ENCODE peak calls at places on chromosomes 16 and 17, in five cellular contexts. One of them, this sample, is unnamed.
A peak's percentile ranks its signal among the peaks of the same experiment; 100 is the strongest.

GRCh38 chr16:79862601-79863000 is 262.1 kb upstream of the MAF start:
- DNase-seq in adrenal gland: no peak
- DNase-seq in A549: no peak
- DNase-seq in AG10803: no peak
- DNase-seq in fibroblast of pulmonary artery: no peak
- DNase-seq in this sample: no peak

GRCh38 chr16:89141884-89142267 is 29.7 kb upstream of the CDH15 start:
- DNase-seq in adrenal gland: no peak
- DNase-seq in A549: no peak
- DNase-seq in AG10803: no peak
- DNase-seq in fibroblast of pulmonary artery: no peak
- DNase-seq in this sample: no peak

GRCh38 chr16:57578521-57579360 is 36.3 kb downstream of the ADGRG5 start:
- DNase-seq in adrenal gland: no peak
- DNase-seq in A549: no peak
- DNase-seq in AG10803: no peak
- DNase-seq in fibroblast of pulmonary artery: no peak
- DNase-seq in this sample: no peak

GRCh38 chr16:68700120-68700519 is 37.0 kb upstream of the CDH1 start:
- DNase-seq in adrenal gland: no peak
- DNase-seq in A549: no peak
- DNase-seq in AG10803: peak; percentile 25
- DNase-seq in fibroblast of pulmonary artery: peak; percentile 25
- DNase-seq in this sample: no peak

GRCh38 chr17:75591722-75592302 is 4.2 kb downstream of the MYO15B start:
- DNase-seq in adrenal gland: no peak
- DNase-seq in A549: no peak
- DNase-seq in AG10803: no peak
- DNase-seq in fibroblast of pulmonary artery: no peak
- DNase-seq in this sample: no peak

GRCh38 chr16:11356573-11357331 is 11.5 kb downstream of the RMI2 start:
- DNase-seq in adrenal gland: peak; percentile 56
- DNase-seq in A549: peak; percentile 58
- DNase-seq in AG10803: peak; percentile 57
- DNase-seq in fibroblast of pulmonary artery: peak; percentile 65
- DNase-seq in this sample: no peak

GRCh38 chr16:10121496-10121895 is 60.7 kb downstream of the GRIN2A start:
- DNase-seq in adrenal gland: no peak
- DNase-seq in A549: no peak
- DNase-seq in AG10803: peak; percentile 72
- DNase-seq in fibroblast of pulmonary artery: peak; percentile 3
- DNase-seq in this sample: peak; percentile 58

GRCh38 chr16:12271006-12271405 is 294.5 kb downstream of the SNX29 start:
- DNase-seq in adrenal gland: no peak
- DNase-seq in A549: peak; percentile 39
- DNase-seq in AG10803: peak; percentile 23
- DNase-seq in fibroblast of pulmonary artery: no peak
- DNase-seq in this sample: no peak

GRCh38 chr17:17071531-17072360 is 29.5 kb downstream of the MPRIP start:
- DNase-seq in adrenal gland: no peak
- DNase-seq in A549: peak; percentile 42
- DNase-seq in AG10803: no peak
- DNase-seq in fibroblast of pulmonary artery: no peak
- DNase-seq in this sample: no peak

GRCh38 chr17:36183001-36183810 is 6.8 kb upstream of the TBC1D3B start:
- DNase-seq in adrenal gland: peak; percentile 42
- DNase-seq in A549: peak; percentile 55
- DNase-seq in AG10803: peak; percentile 45
- DNase-seq in fibroblast of pulmonary artery: peak; percentile 52
- DNase-seq in this sample: no peak

GRCh38 chr16:63617047-63617989 is 1504.5 kb downstream of the CDH11 start:
- DNase-seq in adrenal gland: no peak
- DNase-seq in A549: peak; percentile 41
- DNase-seq in AG10803: no peak
- DNase-seq in fibroblast of pulmonary artery: peak; percentile 33
- DNase-seq in this sample: no peak

GRCh38 chr16:21626659-21627277 is 25.6 kb downstream of the IGSF6 start:
- DNase-seq in adrenal gland: peak; percentile 43
- DNase-seq in A549: peak; percentile 46
- DNase-seq in AG10803: peak; percentile 94
- DNase-seq in fibroblast of pulmonary artery: peak; percentile 79
- DNase-seq in this sample: peak; percentile 95

GRCh38 chr17:51372345-51373004 is 112.1 kb downstream of the UTP18 start:
- DNase-seq in adrenal gland: peak; percentile 22
- DNase-seq in A549: peak; percentile 77
- DNase-seq in AG10803: peak; percentile 52
- DNase-seq in fibroblast of pulmonary artery: peak; percentile 55
- DNase-seq in this sample: no peak

GRCh38 chr16:88309905-88310259 is 72.9 kb upstream of the ZNF469 start:
- DNase-seq in adrenal gland: no peak
- DNase-seq in A549: no peak
- DNase-seq in AG10803: no peak
- DNase-seq in fibroblast of pulmonary artery: no peak
- DNase-seq in this sample: no peak

GRCh38 chr17:4256952-4257351 is 6.8 kb downstream of the ANKFY1 start:
- DNase-seq in adrenal gland: no peak
- DNase-seq in A549: no peak
- DNase-seq in AG10803: no peak
- DNase-seq in fibroblast of pulmonary artery: no peak
- DNase-seq in this sample: no peak

GRCh38 chr17:13420294-13421277 is 181.1 kb downstream of the HS3ST3A1 start:
- DNase-seq in adrenal gland: no peak
- DNase-seq in A549: peak; percentile 51
- DNase-seq in AG10803: peak; percentile 85
- DNase-seq in fibroblast of pulmonary artery: peak; percentile 90
- DNase-seq in this sample: peak; percentile 24

GRCh38 chr17:40094874-40095273 is 5.5 kb downstream of the NR1D1 start:
- DNase-seq in adrenal gland: peak; percentile 39
- DNase-seq in A549: no peak
- DNase-seq in AG10803: no peak
- DNase-seq in fibroblast of pulmonary artery: no peak
- DNase-seq in this sample: no peak
- H3K4me3 ChIP-seq in adrenal gland: no peak overlapping the region
- H3K4me3 ChIP-seq in A549: no peak overlapping the region
- H3K4me3 ChIP-seq in AG10803: no peak overlapping the region
- H3K4me3 ChIP-seq in fibroblast of pulmonary artery: no peak overlapping the region
- H3K4me3 ChIP-seq in this sample: no peak overlapping the region

GRCh38 chr17:73952498-73953205 is 250.8 kb upstream of the RPL38 start:
- DNase-seq in adrenal gland: peak; percentile 32
- DNase-seq in A549: peak; percentile 46
- DNase-seq in AG10803: no peak
- DNase-seq in fibroblast of pulmonary artery: no peak
- DNase-seq in this sample: no peak
- H3K4me3 ChIP-seq in adrenal gland: peak overlapping the region; percentile 37
- H3K4me3 ChIP-seq in A549: peak overlapping the region; percentile 46
- H3K4me3 ChIP-seq in AG10803: no peak overlapping the region
- H3K4me3 ChIP-seq in fibroblast of pulmonary artery: no peak overlapping the region
- H3K4me3 ChIP-seq in this sample: no peak overlapping the region

GRCh38 chr17:66834426-66834918 is 445 bp upstream of the CACNG5 start:
- DNase-seq in adrenal gland: no peak
- DNase-seq in A549: no peak
- DNase-seq in AG10803: no peak
- DNase-seq in fibroblast of pulmonary artery: no peak
- DNase-seq in this sample: no peak
- H3K4me3 ChIP-seq in adrenal gland: no peak overlapping the region
- H3K4me3 ChIP-seq in A549: peak overlapping the region; percentile 39
- H3K4me3 ChIP-seq in AG10803: no peak overlapping the region
- H3K4me3 ChIP-seq in fibroblast of pulmonary artery: no peak overlapping the region
- H3K4me3 ChIP-seq in this sample: no peak overlapping the region

DNA sequence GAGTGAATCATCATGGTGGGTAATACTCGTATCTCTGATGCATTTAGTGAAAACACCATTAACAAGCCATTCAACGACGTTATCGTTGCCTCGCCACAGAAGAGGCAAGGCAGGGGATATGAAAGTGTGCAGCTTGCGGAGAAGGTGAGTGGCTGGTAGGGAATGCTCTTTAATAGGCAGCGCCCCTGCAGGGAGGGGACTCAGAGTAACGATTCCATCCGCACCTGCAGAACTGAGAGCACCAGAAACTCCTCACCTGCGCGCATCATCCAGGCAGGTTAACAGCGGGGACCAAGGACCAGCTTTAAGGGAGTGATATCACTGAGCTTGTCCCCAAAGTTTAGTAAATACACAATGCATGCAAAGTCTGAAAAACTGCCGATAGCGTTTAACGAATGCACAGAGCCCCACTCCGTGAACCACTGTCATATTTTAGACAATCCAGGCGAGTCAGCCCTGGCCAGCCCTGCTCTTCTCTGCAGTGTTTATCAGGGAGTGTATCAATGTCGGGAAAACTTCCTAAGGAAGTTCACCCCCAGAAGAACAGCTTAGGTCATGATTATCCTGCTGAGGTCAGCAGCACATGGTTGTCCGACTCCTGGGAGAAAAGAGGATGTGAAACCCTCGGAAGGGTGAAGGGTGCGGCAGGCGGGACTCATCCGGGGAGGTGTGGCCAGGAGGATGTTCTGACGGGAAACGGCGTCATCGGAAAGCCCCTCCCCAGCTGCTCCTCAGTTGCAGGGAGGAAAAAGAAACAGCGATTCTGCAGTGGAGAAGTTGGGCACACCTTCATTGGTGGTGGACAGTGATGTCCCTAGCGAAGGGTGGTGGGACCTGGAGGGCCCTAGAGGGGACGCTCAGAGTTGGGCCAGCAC is 68.5 kb upstream of the DNAH17 start:
- DNase-seq in adrenal gland: peak; percentile 71
- DNase-seq in A549: peak; percentile 88
- DNase-seq in AG10803: no peak
- DNase-seq in fibroblast of pulmonary artery: peak; percentile 59
- DNase-seq in this sample: no peak
- H3K4me3 ChIP-seq in adrenal gland: no peak overlapping the region
- H3K4me3 ChIP-seq in A549: no peak overlapping the region
- H3K4me3 ChIP-seq in AG10803: no peak overlapping the region
- H3K4me3 ChIP-seq in fibroblast of pulmonary artery: no peak overlapping the region
- H3K4me3 ChIP-seq in this sample: no peak overlapping the region

GRCh38 chr16:53780051-53780450 is 76.1 kb downstream of the FTO start:
- DNase-seq in adrenal gland: no peak
- DNase-seq in A549: no peak
- DNase-seq in AG10803: no peak
- DNase-seq in fibroblast of pulmonary artery: no peak
- DNase-seq in this sample: no peak
- H3K4me3 ChIP-seq in adrenal gland: no peak overlapping the region
- H3K4me3 ChIP-seq in A549: no peak overlapping the region
- H3K4me3 ChIP-seq in AG10803: no peak overlapping the region
- H3K4me3 ChIP-seq in fibroblast of pulmonary artery: no peak overlapping the region
- H3K4me3 ChIP-seq in this sample: no peak overlapping the region

DNA sequence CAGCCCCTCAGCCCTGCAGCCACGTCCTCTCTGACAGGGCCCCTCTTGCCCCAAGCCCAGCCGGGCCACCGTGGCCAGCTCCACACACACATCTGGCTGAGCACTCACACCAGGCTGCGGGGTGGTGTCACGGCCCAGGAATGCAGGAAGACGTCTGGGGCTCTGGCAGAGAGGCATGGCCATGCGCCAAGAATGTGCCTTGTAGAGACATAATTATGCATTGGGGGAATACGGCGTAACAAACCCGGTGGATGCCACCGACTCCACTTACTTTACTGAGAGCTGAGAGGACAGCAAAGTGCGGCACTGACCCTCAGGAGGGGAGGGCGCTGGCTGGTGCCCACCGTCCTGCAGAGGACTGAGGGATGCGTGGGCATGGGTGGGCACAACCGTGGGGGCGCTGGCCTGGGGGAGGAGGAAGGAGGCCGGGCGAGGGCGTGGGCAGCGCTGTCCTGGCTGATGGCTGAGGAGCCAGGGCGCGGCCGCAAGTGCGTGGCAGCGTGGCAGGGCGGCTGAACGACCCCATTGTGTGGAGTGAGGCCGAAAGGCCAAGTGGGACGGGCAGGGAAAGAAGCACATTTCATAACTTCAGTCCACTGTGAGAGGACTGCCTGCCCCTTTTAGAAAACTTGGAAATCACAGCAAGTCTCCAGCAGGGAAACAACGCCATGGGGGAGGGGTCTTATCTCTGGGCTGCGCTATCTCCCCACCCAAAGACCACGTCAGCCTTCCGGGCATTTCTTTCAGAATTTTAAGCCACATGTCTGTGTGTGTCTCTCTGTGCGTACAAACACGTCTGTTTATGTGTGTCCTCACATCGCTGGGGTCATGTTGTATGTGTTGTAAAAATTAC is 30.6 kb downstream of the METRNL start:
- DNase-seq in adrenal gland: peak; percentile 62
- DNase-seq in A549: peak; percentile 93
- DNase-seq in AG10803: peak; percentile 99
- DNase-seq in fibroblast of pulmonary artery: peak; percentile 98
- DNase-seq in this sample: peak; percentile 65
- H3K4me3 ChIP-seq in adrenal gland: peak overlapping the region; percentile 34
- H3K4me3 ChIP-seq in A549: peak overlapping the region; percentile 39
- H3K4me3 ChIP-seq in AG10803: peak overlapping the region; percentile 56
- H3K4me3 ChIP-seq in fibroblast of pulmonary artery: peak overlapping the region; percentile 40
- H3K4me3 ChIP-seq in this sample: peak overlapping the region; percentile 30

GRCh38 chr17:1488826-1489275 is 3.6 kb downstream of the MYO1C start:
- DNase-seq in adrenal gland: peak; percentile 33
- DNase-seq in A549: no peak
- DNase-seq in AG10803: no peak
- DNase-seq in fibroblast of pulmonary artery: no peak
- DNase-seq in this sample: no peak
- H3K4me3 ChIP-seq in adrenal gland: peak overlapping the region; percentile 81
- H3K4me3 ChIP-seq in A549: peak overlapping the region; percentile 82
- H3K4me3 ChIP-seq in AG10803: peak overlapping the region; percentile 69
- H3K4me3 ChIP-seq in fibroblast of pulmonary artery: peak overlapping the region; percentile 52
- H3K4me3 ChIP-seq in this sample: peak overlapping the region; percentile 52

GRCh38 chr16:152141-153128 is at the start of gene HBZ:
- DNase-seq in adrenal gland: no peak
- DNase-seq in A549: no peak
- DNase-seq in AG10803: no peak
- DNase-seq in fibroblast of pulmonary artery: no peak
- DNase-seq in this sample: no peak

GRCh38 chr16:149024-149675 is 3.3 kb upstream of the HBZ start:
- DNase-seq in adrenal gland: no peak
- DNase-seq in A549: no peak
- DNase-seq in AG10803: peak; percentile 28
- DNase-seq in fibroblast of pulmonary artery: no peak
- DNase-seq in this sample: no peak

GRCh38 chr16:159136-159849 is 6.5 kb upstream of the HBM start:
- DNase-seq in adrenal gland: no peak
- DNase-seq in A549: no peak
- DNase-seq in AG10803: no peak
- DNase-seq in fibroblast of pulmonary artery: no peak
- DNase-seq in this sample: no peak

GRCh38 chr16:155031-155398 is 2.6 kb downstream of the HBZ start:
- DNase-seq in adrenal gland: no peak
- DNase-seq in A549: no peak
- DNase-seq in AG10803: no peak
- DNase-seq in fibroblast of pulmonary artery: no peak
- DNase-seq in this sample: no peak

GRCh38 chr16:154223-155030 is 2.0 kb downstream of the HBZ start:
- DNase-seq in adrenal gland: peak; percentile 26
- DNase-seq in A549: no peak
- DNase-seq in AG10803: no peak
- DNase-seq in fibroblast of pulmonary artery: peak; percentile 30
- DNase-seq in this sample: no peak
- H3K4me3 ChIP-seq in adrenal gland: peak overlapping the region; percentile 56
- H3K4me3 ChIP-seq in A549: peak overlapping the region; percentile 76
- H3K4me3 ChIP-seq in AG10803: peak overlapping the region; percentile 46
- H3K4me3 ChIP-seq in fibroblast of pulmonary artery: peak overlapping the region; percentile 51
- H3K4me3 ChIP-seq in this sample: peak overlapping the region; percentile 46

This sample was measured in BJ.